ENCODE peak calls at places on chromosomes 6 and 20, in nine cellular contexts. R is B cell; T is RWPE1; S is COR-L47; H is HFFc6; O is hippocampal formation; I is NK-92 treated with Interleukin-12 subunit alpha and Interleukin-12 subunit beta, amount 100 ng/mL, for 24 hours; V is cardiac fibroblast; U is GF-D8. E is an unnamed sample.

GRCh38 chr20:1882026-1882425 is 13.2 kb upstream of the SIRPA start:
- DNase-seq in R (no peak), T (no peak), S (no peak), H (no peak), O (no peak), I (no peak), V (no peak), U (no peak), E (no peak)

GRCh38 chr6:56962451-56962850 is 7.5 kb downstream of the BEND6 start:
- DNase-seq in R (no peak), T (no peak), S (no peak), H (no peak), O (no peak), I (no peak), V (no peak), U (no peak), E (no peak)

GRCh38 chr6:25498510-25498909 is 153.5 kb upstream of the SCGN start:
- DNase-seq in R (no peak), T (no peak), S (no peak), H (no peak), O (no peak), I (no peak), V (no peak), U (no peak), E (no peak)

GRCh38 chr20:9144643-9145042 is 75.8 kb downstream of the PLCB4 start:
- DNase-seq in R (no peak), T (no peak), S (no peak), H (no peak), O (no peak), I (no peak), V (no peak), U (no peak), E (no peak)

GRCh38 chr6:31495580-31495979 is 2.4 kb upstream of the MICB start:
- DNase-seq in R (no peak), T (no peak), S (no peak), H (peak; percentile 75), O (no peak), I (no peak), V (peak; percentile 52), U (no peak), E (no peak)

GRCh38 chr6:6900566-6901204 is 207.1 kb upstream of the RREB1 start:
- DNase-seq in R (no peak), T (no peak), S (no peak), H (no peak), O (no peak), I (no peak), V (no peak), U (no peak), E (no peak)

GRCh38 chr6:138724015-138724414 is 49.6 kb upstream of the CCDC28A start:
- DNase-seq in R (no peak), T (no peak), S (no peak), H (no peak), O (no peak), I (no peak), V (peak; percentile 64), U (no peak), E (peak; percentile 23)

GRCh38 chr6:151181701-151182367 is 57.9 kb upstream of the AKAP12 start:
- DNase-seq in R (no peak), T (no peak), S (no peak), H (no peak), O (no peak), I (no peak), V (peak; percentile 43), U (no peak), E (no peak)

GRCh38 chr6:120077489-120077888 is 727.9 kb upstream of the MAN1A1 start:
- DNase-seq in R (no peak), T (no peak), S (no peak), H (no peak), O (no peak), I (no peak), V (peak; percentile 15), U (no peak), E (no peak)

GRCh38 chr6:101597711-101598110 is 204.2 kb downstream of the GRIK2 start:
- DNase-seq in R (no peak), T (no peak), S (no peak), H (peak; percentile 66), O (no peak), I (no peak), V (peak; percentile 61), U (no peak), E (no peak)

GRCh38 chr6:108565893-108566292 is 5.2 kb downstream of the FOXO3 start:
- DNase-seq in R (peak; percentile 70), T (no peak), S (no peak), H (peak; percentile 71), O (peak; percentile 74), I (no peak), V (peak; percentile 86), U (peak; percentile 93), E (peak; percentile 62)

GRCh38 chr6:96907498-96907897 is 9.8 kb upstream of the NDUFAF4 start:
- DNase-seq in R (no peak), T (no peak), S (no peak), H (peak; percentile 13), O (no peak), I (no peak), V (peak; percentile 46), U (no peak), E (no peak)

GRCh38 chr6:126143650-126144260 is 157.4 kb downstream of the TRMT11 start:
- DNase-seq in R (no peak), T (no peak), S (no peak), H (no peak), O (peak; percentile 47), I (no peak), V (peak; percentile 32), U (no peak), E (peak; percentile 31)

GRCh38 chr20:31712564-31713311 is 9.9 kb downstream of the BCL2L1 start:
- DNase-seq in R (no peak), T (peak; percentile 98), S (peak; percentile 63), H (peak; percentile 49), O (peak; percentile 91), I (no peak), V (peak; percentile 90), U (no peak), E (peak; percentile 88)

GRCh38 chr6:63598251-63599036 is 26.2 kb downstream of the LOC128125822 start:
- DNase-seq in R (peak; percentile 81), T (peak; percentile 75), S (peak; percentile 58), H (peak; percentile 32), O (peak; percentile 66), I (peak; percentile 48), V (peak; percentile 63), U (peak; percentile 12), E (peak; percentile 81)